ENCODE peak calls at places on chromosomes 1 and 21, in five cellular contexts. U, B, A, S and T are unnamed samples.

GRCh38 chr1:118151312-118151937 is 33.6 kb downstream of the SPAG17 start:
- DNase-seq in U (peak), B (peak), A (peak), S (peak), T (no peak)

GRCh38 chr1:25695991-25696330 is 79.4 kb downstream of the MAN1C1 start:
- DNase-seq in U (no peak), B (no peak), A (no peak), S (no peak), T (no peak)

GRCh38 chr1:229409616-229410369 is 24.1 kb downstream of the ACTA1 start:
- DNase-seq in U (no peak), B (no peak), A (no peak), S (no peak), T (no peak)

GRCh38 chr1:206691604-206692003 is 6.9 kb downstream of the MAPKAPK2 start:
- DNase-seq in U (no peak), B (no peak), A (no peak), S (no peak), T (no peak)

GRCh38 chr1:108188801-108189200 is 11.3 kb downstream of the SLC25A24 start:
- DNase-seq in U (peak), B (no peak), A (no peak), S (no peak), T (no peak)

GRCh38 chr1:2547210-2548067 is 8.7 kb upstream of the TNFRSF14 start:
- DNase-seq in U (peak), B (no peak), A (no peak), S (peak), T (peak)

GRCh38 chr1:111214884-111215283 is 12.6 kb upstream of the CHI3L2 start:
- DNase-seq in U (peak), B (no peak), A (no peak), S (no peak), T (no peak)

GRCh38 chr1:58650141-58650540 is 49.7 kb downstream of the MYSM1 start:
- DNase-seq in U (no peak), B (no peak), A (no peak), S (no peak), T (no peak)

GRCh38 chr1:23224721-23225648 is 7.7 kb upstream of the HTR1D start:
- DNase-seq in U (no peak), B (peak), A (no peak), S (no peak), T (no peak)

GRCh38 chr1:172895050-172895460 is 155.7 kb downstream of the TNFSF18 start:
- DNase-seq in U (peak), B (no peak), A (no peak), S (no peak), T (no peak)

GRCh38 chr21:32844653-32845443 is 73.3 kb upstream of the PAXBP1 start:
- DNase-seq in U (no peak), B (no peak), A (peak), S (no peak), T (no peak)

GRCh38 chr1:159917533-159917932 is 7.8 kb downstream of the TAGLN2 start:
- DNase-seq in U (no peak), B (peak), A (no peak), S (no peak), T (no peak)

GRCh38 chr1:26020390-26020789 is 1.2 kb upstream of the EXTL1 start:
- DNase-seq in U (no peak), B (no peak), A (no peak), S (no peak), T (no peak)

GRCh38 chr1:41387667-41388091 is 26.4 kb downstream of the FOXO6 start:
- DNase-seq in U (no peak), B (peak), A (peak), S (peak), T (no peak)

GRCh38 chr1:233368106-233368783 is 40.7 kb downstream of the MAP3K21 start:
- DNase-seq in U (no peak), B (no peak), A (no peak), S (no peak), T (no peak)

GRCh38 chr1:14939527-14940284 is 213.8 kb upstream of the TMEM51 start:
- DNase-seq in U (no peak), B (no peak), A (no peak), S (no peak), T (no peak)

GRCh38 chr21:46193829-46194373 is 9.6 kb upstream of the SPATC1L start:
- DNase-seq in U (no peak), B (no peak), A (no peak), S (no peak), T (no peak)

GRCh38 chr1:27527857-27528700 is 38.1 kb upstream of the WASF2 start:
- DNase-seq in U (peak), B (peak), A (no peak), S (peak), T (peak)

GRCh38 chr1:53326598-53327182 is 1.2 kb downstream of the LRP8 start:
- DNase-seq in U (peak), B (peak), A (peak), S (peak), T (no peak)

GRCh38 chr1:177270863-177271262 is 100.1 kb downstream of the BRINP2 start:
- DNase-seq in U (no peak), B (no peak), A (no peak), S (no peak), T (no peak)

GRCh38 chr1:153366261-153366660 is 8.6 kb downstream of the S100A9 start:
- DNase-seq in U (no peak), B (no peak), A (no peak), S (no peak), T (no peak)

GRCh38 chr1:67146539-67146938 is 11.8 kb upstream of the C1orf141 start:
- DNase-seq in U (no peak), B (no peak), A (no peak), S (no peak), T (no peak)

GRCh38 chr1:15039901-15040300 is 113.6 kb upstream of the TMEM51 start:
- DNase-seq in U (no peak), B (no peak), A (no peak), S (no peak), T (no peak)

GRCh38 chr21:27569091-27569490 is 602.2 kb upstream of the ADAMTS5 start:
- DNase-seq in U (no peak), B (no peak), A (no peak), S (no peak), T (no peak)

GRCh38 chr1:228368801-228369607 is 37.6 kb downstream of the TRIM11 start:
- DNase-seq in U (no peak), B (peak), A (no peak), S (no peak), T (no peak)

GRCh38 chr1:44576456-44577150 is 97.7 kb downstream of the TMEM53 start:
- DNase-seq in U (no peak), B (no peak), A (no peak), S (peak), T (no peak)

GRCh38 chr1:214282696-214283225 is 1.8 kb downstream of the SMYD2 start:
- DNase-seq in U (no peak), B (no peak), A (no peak), S (no peak), T (no peak)

GRCh38 chr1:219798283-219799030 is 129.9 kb downstream of the SLC30A10 start:
- DNase-seq in U (no peak), B (no peak), A (no peak), S (no peak), T (no peak)

GRCh38 chr1:91617242-91617837 is 116.7 kb downstream of the CDC7 start:
- DNase-seq in U (no peak), B (no peak), A (peak), S (peak), T (no peak)

GRCh38 chr1:54716299-54717047 is 812 bp downstream of the TTC4 start:
- DNase-seq in U (no peak), B (no peak), A (no peak), S (no peak), T (no peak)

GRCh38 chr1:6614019-6614952 is 755 bp downstream of the PHF13 start:
- DNase-seq in U (peak), B (peak), A (peak), S (peak), T (peak)